ENCODE peak calls at places on chromosomes 12 and 14, in eight cellular contexts. C is ELR, R is RWPE1, P is upper lobe of right lung, Y is neural crest cell, U is activated B cell treated with CpG ODN at 0.5 μM for 24 hours, N is left ventricle myocardium inferior, H is HS-5. M is an unnamed sample.

GRCh38 chr14:87179936-87180335 is 813.0 kb downstream of the GALC start:
- DNase-seq in C (no peak), R (no peak), P (no peak), Y (no peak), U (no peak), N (no peak), H (no peak), M (no peak)

GRCh38 chr12:50887191-50887590 is 44.5 kb downstream of the TMPRSS12 start:
- DNase-seq in C (no peak), R (no peak), P (no peak), Y (no peak), U (no peak), N (no peak), H (no peak), M (no peak)

GRCh38 chr14:65689070-65689469 is 276.5 kb downstream of the FUT8 start:
- DNase-seq in C (no peak), R (no peak), P (no peak), Y (no peak), U (no peak), N (no peak), H (no peak), M (no peak)

GRCh38 chr12:124514996-124515932 is 52.1 kb downstream of the NCOR2 start:
- DNase-seq in C (no peak), R (no peak), P (no peak), Y (no peak), U (no peak), N (no peak), H (no peak), M (no peak)

GRCh38 chr12:54352022-54352531 is 12.2 kb downstream of the GPR84 start:
- DNase-seq in C (peak), R (no peak), P (peak), Y (peak), U (no peak), N (peak), H (no peak), M (no peak)

GRCh38 chr14:22955702-22956575 is 951 bp downstream of the HAUS4 start:
- DNase-seq in C (no peak), R (no peak), P (no peak), Y (no peak), U (no peak), N (no peak), H (no peak), M (no peak)

GRCh38 chr12:95304673-95305198 is 87.1 kb downstream of the VEZT start:
- DNase-seq in C (peak), R (no peak), P (no peak), Y (no peak), U (no peak), N (no peak), H (no peak), M (peak)

GRCh38 chr12:79420146-79420618 is 270.6 kb downstream of the PAWR start:
- DNase-seq in C (peak), R (peak), P (no peak), Y (no peak), U (no peak), N (no peak), H (peak), M (peak)

GRCh38 chr12:57454566-57455373 is at the start of gene INHBE:
- DNase-seq in C (peak), R (no peak), P (no peak), Y (no peak), U (no peak), N (no peak), H (no peak), M (peak)

GRCh38 chr12:72318341-72318740 is 46.2 kb downstream of the TRHDE start:
- DNase-seq in C (no peak), R (no peak), P (no peak), Y (no peak), U (no peak), N (no peak), H (no peak), M (no peak)

GRCh38 chr12:115203661-115204060 is 519.7 kb upstream of the TBX3 start:
- DNase-seq in C (no peak), R (no peak), P (no peak), Y (no peak), U (no peak), N (no peak), H (no peak), M (no peak)

GRCh38 chr14:35949933-35950332 is 123.8 kb downstream of the BRMS1L start:
- DNase-seq in C (no peak), R (no peak), P (no peak), Y (no peak), U (no peak), N (no peak), H (no peak), M (no peak)

GRCh38 chr12:49813131-49813530 is 15.1 kb downstream of the NCKAP5L start:
- DNase-seq in C (no peak), R (no peak), P (no peak), Y (no peak), U (no peak), N (no peak), H (no peak), M (no peak)

GRCh38 chr12:92270501-92270900 is 124.9 kb upstream of the BTG1 start:
- DNase-seq in C (no peak), R (no peak), P (no peak), Y (no peak), U (no peak), N (no peak), H (no peak), M (no peak)

GRCh38 chr12:128337456-128338160 is 70.6 kb downstream of the TMEM132C start:
- DNase-seq in C (no peak), R (no peak), P (no peak), Y (no peak), U (no peak), N (no peak), H (no peak), M (no peak)

GRCh38 chr14:68678471-68678870 is 114.4 kb downstream of the ZFP36L1 start:
- DNase-seq in C (no peak), R (no peak), P (peak), Y (no peak), U (no peak), N (no peak), H (no peak), M (no peak)

GRCh38 chr12:1670815-1671268 is 20.0 kb upstream of the ADIPOR2 start:
- DNase-seq in C (no peak), R (no peak), P (no peak), Y (no peak), U (no peak), N (no peak), H (no peak), M (no peak)

GRCh38 chr14:106268013-106268727 is 741.8 kb downstream of the TMEM121 start:
- DNase-seq in C (no peak), R (no peak), P (no peak), Y (no peak), U (peak), N (no peak), H (no peak), M (no peak)

GRCh38 chr12:115046805-115047204 is 362.8 kb upstream of the TBX3 start:
- DNase-seq in C (no peak), R (no peak), P (no peak), Y (no peak), U (no peak), N (no peak), H (no peak), M (no peak)

GRCh38 chr14:89574420-89574819 is 157.4 kb upstream of the FOXN3 start:
- DNase-seq in C (no peak), R (no peak), P (no peak), Y (no peak), U (no peak), N (no peak), H (no peak), M (no peak)

GRCh38 chr12:121568971-121569808 is 11.6 kb downstream of the KDM2B start:
- DNase-seq in C (no peak), R (no peak), P (peak), Y (no peak), U (no peak), N (peak), H (no peak), M (no peak)

GRCh38 chr14:34340226-34340625 is 121.8 kb downstream of the SPTSSA start:
- DNase-seq in C (peak), R (no peak), P (no peak), Y (no peak), U (no peak), N (no peak), H (no peak), M (peak)

GRCh38 chr14:90383731-90384542 is 12.9 kb upstream of the CALM1 start:
- DNase-seq in C (peak), R (peak), P (peak), Y (peak), U (peak), N (peak), H (no peak), M (peak)

GRCh38 chr12:97148941-97149559 is 242.0 kb downstream of the NEDD1 start:
- DNase-seq in C (peak), R (peak), P (peak), Y (peak), U (peak), N (peak), H (no peak), M (peak)

GRCh38 chr14:74913986-74914573 is 9.0 kb downstream of the RPS6KL1 start:
- DNase-seq in C (peak), R (peak), P (no peak), Y (peak), U (no peak), N (peak), H (peak), M (peak)

GRCh38 chr12:71092290-71092689 is 65.5 kb downstream of the TSPAN8 start:
- DNase-seq in C (no peak), R (no peak), P (no peak), Y (no peak), U (no peak), N (no peak), H (no peak), M (no peak)

GRCh38 chr12:54549774-54550451 is 512 bp downstream of the PDE1B start:
- DNase-seq in C (peak), R (peak), P (no peak), Y (no peak), U (peak), N (no peak), H (peak), M (peak)

GRCh38 chr12:49950310-49951251 is at the start of gene AQP2:
- DNase-seq in C (no peak), R (no peak), P (peak), Y (no peak), U (no peak), N (no peak), H (no peak), M (no peak)

GRCh38 chr12:9792185-9792900 is 31.6 kb upstream of the CD69 start:
- DNase-seq in C (no peak), R (no peak), P (no peak), Y (no peak), U (no peak), N (no peak), H (no peak), M (no peak)

GRCh38 chr12:45469902-45470301 is 254.0 kb downstream of the ANO6 start:
- DNase-seq in C (no peak), R (no peak), P (no peak), Y (no peak), U (no peak), N (no peak), H (no peak), M (no peak)

GRCh38 chr12:88416155-88416554 is 164.1 kb downstream of the KITLG start:
- DNase-seq in C (no peak), R (no peak), P (no peak), Y (no peak), U (no peak), N (no peak), H (no peak), M (no peak)

GRCh38 chr12:57829025-57829777 is 10.7 kb upstream of the AVIL start:
- DNase-seq in C (no peak), R (no peak), P (no peak), Y (no peak), U (no peak), N (no peak), H (no peak), M (no peak)

GRCh38 chr12:25843976-25844375 is 114.5 kb upstream of the RASSF8 start:
- DNase-seq in C (no peak), R (no peak), P (no peak), Y (no peak), U (no peak), N (no peak), H (no peak), M (no peak)

GRCh38 chr12:29673346-29673745 is 110.4 kb downstream of the TMTC1 start:
- DNase-seq in C (no peak), R (no peak), P (no peak), Y (no peak), U (no peak), N (no peak), H (peak), M (no peak)

GRCh38 chr12:121697093-121697698 is 15.4 kb upstream of the TMEM120B start:
- DNase-seq in C (peak), R (peak), P (no peak), Y (no peak), U (no peak), N (no peak), H (no peak), M (peak)

GRCh38 chr14:93249128-93249831 is 42.2 kb downstream of the UBR7 start:
- DNase-seq in C (no peak), R (no peak), P (no peak), Y (no peak), U (no peak), N (no peak), H (no peak), M (no peak)

GRCh38 chr14:29156096-29156495 is 389.5 kb downstream of the FOXG1 start:
- DNase-seq in C (no peak), R (no peak), P (no peak), Y (no peak), U (no peak), N (no peak), H (no peak), M (no peak)

M was measured in RKO.